ENCODE peak calls at places on chromosomes 1 and 21, in ten cellular contexts. One of them, this sample, is unnamed.

GRCh38 chr1:199085903-199086302 is 447.1 kb downstream of the PTPRC start:
- DNase-seq in astrocyte of the spinal cord: no peak
- DNase-seq in kidney tubule cell: no peak
- DNase-seq in lung microvascular endothelial cell: no peak
- DNase-seq in NCI-H2081: no peak
- DNase-seq in effector CD8-positive, alpha-beta T cell: no peak
- DNase-seq in psoas muscle: no peak
- DNase-seq in cardiac muscle cell: no peak
- DNase-seq in stomach: no peak
- DNase-seq in M059J: no peak
- DNase-seq in this sample: no peak

GRCh38 chr1:3164671-3165070 is 95.7 kb downstream of the PRDM16 start:
- DNase-seq in kidney tubule cell: no peak
- DNase-seq in stomach: no peak
- DNase-seq in astrocyte of the spinal cord: no peak
- DNase-seq in effector CD8-positive, alpha-beta T cell: no peak
- DNase-seq in psoas muscle: no peak
- DNase-seq in NCI-H2081: no peak
- DNase-seq in cardiac muscle cell: no peak
- DNase-seq in lung microvascular endothelial cell: no peak
- DNase-seq in M059J: no peak
- DNase-seq in this sample: no peak

GRCh38 chr21:30306821-30307330 is 13.2 kb downstream of the KRTAP26-1 start:
- DNase-seq in NCI-H2081: peak
- DNase-seq in M059J: no peak
- DNase-seq in psoas muscle: no peak
- DNase-seq in cardiac muscle cell: peak
- DNase-seq in lung microvascular endothelial cell: no peak
- DNase-seq in stomach: peak
- DNase-seq in astrocyte of the spinal cord: no peak
- DNase-seq in effector CD8-positive, alpha-beta T cell: no peak
- DNase-seq in kidney tubule cell: no peak
- DNase-seq in this sample: no peak

GRCh38 chr1:77416692-77417450 is 135.1 kb downstream of the AK5 start:
- DNase-seq in kidney tubule cell: peak
- DNase-seq in M059J: peak
- DNase-seq in cardiac muscle cell: no peak
- DNase-seq in stomach: no peak
- DNase-seq in psoas muscle: no peak
- DNase-seq in NCI-H2081: peak
- DNase-seq in effector CD8-positive, alpha-beta T cell: no peak
- DNase-seq in astrocyte of the spinal cord: no peak
- DNase-seq in lung microvascular endothelial cell: peak
- DNase-seq in this sample: no peak

GRCh38 chr1:204287466-204287881 is 72.3 kb downstream of the PLEKHA6 start:
- DNase-seq in kidney tubule cell: peak
- DNase-seq in astrocyte of the spinal cord: no peak
- DNase-seq in stomach: no peak
- DNase-seq in psoas muscle: no peak
- DNase-seq in NCI-H2081: no peak
- DNase-seq in effector CD8-positive, alpha-beta T cell: no peak
- DNase-seq in M059J: no peak
- DNase-seq in cardiac muscle cell: no peak
- DNase-seq in lung microvascular endothelial cell: no peak
- DNase-seq in this sample: no peak

GRCh38 chr1:1208713-1209433 is 2.5 kb upstream of the TNFRSF18 start:
- DNase-seq in psoas muscle: peak
- DNase-seq in effector CD8-positive, alpha-beta T cell: no peak
- DNase-seq in NCI-H2081: no peak
- DNase-seq in stomach: no peak
- DNase-seq in M059J: peak
- DNase-seq in astrocyte of the spinal cord: no peak
- DNase-seq in lung microvascular endothelial cell: no peak
- DNase-seq in cardiac muscle cell: no peak
- DNase-seq in kidney tubule cell: no peak
- DNase-seq in this sample: peak

GRCh38 chr1:247448107-247448778 is 9.7 kb downstream of the OR2B11 start:
- DNase-seq in lung microvascular endothelial cell: peak
- DNase-seq in M059J: peak
- DNase-seq in cardiac muscle cell: peak
- DNase-seq in psoas muscle: peak
- DNase-seq in stomach: peak
- DNase-seq in astrocyte of the spinal cord: peak
- DNase-seq in kidney tubule cell: peak
- DNase-seq in NCI-H2081: peak
- DNase-seq in effector CD8-positive, alpha-beta T cell: no peak
- DNase-seq in this sample: no peak

GRCh38 chr1:22364326-22364650 is 87.4 kb upstream of the ZBTB40 start:
- DNase-seq in stomach: no peak
- DNase-seq in lung microvascular endothelial cell: no peak
- DNase-seq in cardiac muscle cell: no peak
- DNase-seq in psoas muscle: no peak
- DNase-seq in effector CD8-positive, alpha-beta T cell: no peak
- DNase-seq in M059J: no peak
- DNase-seq in kidney tubule cell: no peak
- DNase-seq in astrocyte of the spinal cord: no peak
- DNase-seq in NCI-H2081: no peak
- DNase-seq in this sample: no peak

GRCh38 chr1:18154431-18155194 is 47.0 kb downstream of the IGSF21 start:
- DNase-seq in psoas muscle: no peak
- DNase-seq in kidney tubule cell: no peak
- DNase-seq in stomach: no peak
- DNase-seq in NCI-H2081: no peak
- DNase-seq in lung microvascular endothelial cell: no peak
- DNase-seq in astrocyte of the spinal cord: no peak
- DNase-seq in effector CD8-positive, alpha-beta T cell: no peak
- DNase-seq in cardiac muscle cell: no peak
- DNase-seq in M059J: no peak
- DNase-seq in this sample: no peak

GRCh38 chr1:208528577-208529240 is 284.5 kb upstream of the PLXNA2 start:
- DNase-seq in kidney tubule cell: no peak
- DNase-seq in M059J: no peak
- DNase-seq in effector CD8-positive, alpha-beta T cell: no peak
- DNase-seq in astrocyte of the spinal cord: no peak
- DNase-seq in stomach: no peak
- DNase-seq in cardiac muscle cell: no peak
- DNase-seq in psoas muscle: no peak
- DNase-seq in NCI-H2081: no peak
- DNase-seq in lung microvascular endothelial cell: no peak
- DNase-seq in this sample: no peak

GRCh38 chr1:248837794-248838356 is at the start of gene ZNF672:
- DNase-seq in NCI-H2081: peak
- DNase-seq in effector CD8-positive, alpha-beta T cell: peak
- DNase-seq in psoas muscle: peak
- DNase-seq in kidney tubule cell: peak
- DNase-seq in astrocyte of the spinal cord: peak
- DNase-seq in M059J: peak
- DNase-seq in stomach: peak
- DNase-seq in cardiac muscle cell: peak
- DNase-seq in lung microvascular endothelial cell: peak
- DNase-seq in this sample: peak

GRCh38 chr1:183770816-183771128 is 34.1 kb upstream of the RGL1 start:
- DNase-seq in M059J: no peak
- DNase-seq in effector CD8-positive, alpha-beta T cell: no peak
- DNase-seq in kidney tubule cell: no peak
- DNase-seq in stomach: no peak
- DNase-seq in astrocyte of the spinal cord: no peak
- DNase-seq in psoas muscle: no peak
- DNase-seq in cardiac muscle cell: no peak
- DNase-seq in lung microvascular endothelial cell: no peak
- DNase-seq in NCI-H2081: no peak
- DNase-seq in this sample: no peak

GRCh38 chr1:119651133-119651532 is 3.1 kb upstream of the ZNF697 start:
- DNase-seq in lung microvascular endothelial cell: no peak
- DNase-seq in stomach: no peak
- DNase-seq in astrocyte of the spinal cord: no peak
- DNase-seq in effector CD8-positive, alpha-beta T cell: no peak
- DNase-seq in kidney tubule cell: no peak
- DNase-seq in cardiac muscle cell: no peak
- DNase-seq in NCI-H2081: no peak
- DNase-seq in psoas muscle: no peak
- DNase-seq in M059J: peak
- DNase-seq in this sample: no peak